ENCODE peak calls at places on chromosome 11, in nine cellular contexts. One of them, this sample, is unnamed.

GRCh38 chr11:129695543-129696308 is 119.9 kb upstream of the TMEM45B start:
- DNase-seq in tibial nerve: no peak
- DNase-seq in stomach: peak; percentile 82
- DNase-seq in right lobe of liver: peak; percentile 67
- DNase-seq in testis: peak; percentile 83
- DNase-seq in sigmoid colon: no peak
- DNase-seq in transverse colon: peak; percentile 80
- DNase-seq in IMR-90: peak; percentile 13
- DNase-seq in body of pancreas: peak; percentile 77
- DNase-seq in this sample: peak; percentile 43

GRCh38 chr11:19987243-19987870 is 172.9 kb downstream of the DBX1 start:
- DNase-seq in stomach: no peak
- DNase-seq in body of pancreas: no peak
- DNase-seq in right lobe of liver: no peak
- DNase-seq in sigmoid colon: no peak
- DNase-seq in testis: no peak
- DNase-seq in transverse colon: no peak
- DNase-seq in IMR-90: no peak
- DNase-seq in tibial nerve: no peak
- DNase-seq in this sample: no peak

GRCh38 chr11:70527046-70527395 is 128.7 kb downstream of the CTTN start:
- DNase-seq in body of pancreas: no peak
- DNase-seq in tibial nerve: no peak
- DNase-seq in testis: no peak
- DNase-seq in IMR-90: no peak
- DNase-seq in stomach: no peak
- DNase-seq in right lobe of liver: peak; percentile 42
- DNase-seq in transverse colon: no peak
- DNase-seq in sigmoid colon: no peak
- DNase-seq in this sample: no peak

GRCh38 chr11:6431861-6432260 is 8.9 kb downstream of the HPX start:
- DNase-seq in IMR-90: peak; percentile 65
- DNase-seq in stomach: no peak
- DNase-seq in transverse colon: no peak
- DNase-seq in body of pancreas: no peak
- DNase-seq in right lobe of liver: no peak
- DNase-seq in tibial nerve: no peak
- DNase-seq in sigmoid colon: no peak
- DNase-seq in testis: no peak
- DNase-seq in this sample: no peak

GRCh38 chr11:33778682-33779081 is 4.4 kb upstream of the FBXO3 start:
- DNase-seq in testis: no peak
- DNase-seq in IMR-90: peak; percentile 83
- DNase-seq in right lobe of liver: no peak
- DNase-seq in body of pancreas: no peak
- DNase-seq in transverse colon: no peak
- DNase-seq in sigmoid colon: no peak
- DNase-seq in stomach: no peak
- DNase-seq in tibial nerve: no peak
- DNase-seq in this sample: no peak

GRCh38 chr11:116879789-116880402 is 42.5 kb upstream of the APOA1 start:
- DNase-seq in right lobe of liver: no peak
- DNase-seq in IMR-90: peak; percentile 85
- DNase-seq in sigmoid colon: no peak
- DNase-seq in body of pancreas: no peak
- DNase-seq in stomach: no peak
- DNase-seq in testis: no peak
- DNase-seq in transverse colon: no peak
- DNase-seq in tibial nerve: peak; percentile 39
- DNase-seq in this sample: no peak

GRCh38 chr11:64146036-64146943 is 19.6 kb downstream of the MACROD1 start:
- DNase-seq in IMR-90: peak; percentile 37
- DNase-seq in testis: peak; percentile 52
- DNase-seq in stomach: peak; percentile 70
- DNase-seq in right lobe of liver: no peak
- DNase-seq in sigmoid colon: no peak
- DNase-seq in transverse colon: peak; percentile 61
- DNase-seq in body of pancreas: peak; percentile 67
- DNase-seq in tibial nerve: peak; percentile 34
- DNase-seq in this sample: no peak

GRCh38 chr11:46827995-46828394 is 18.1 kb downstream of the CKAP5 start:
- DNase-seq in right lobe of liver: no peak
- DNase-seq in stomach: no peak
- DNase-seq in body of pancreas: no peak
- DNase-seq in sigmoid colon: no peak
- DNase-seq in tibial nerve: no peak
- DNase-seq in transverse colon: no peak
- DNase-seq in IMR-90: peak; percentile 35
- DNase-seq in testis: no peak
- DNase-seq in this sample: no peak

GRCh38 chr11:76702378-76703128 is 32.0 kb upstream of the LRRC32 start:
- DNase-seq in body of pancreas: no peak
- DNase-seq in transverse colon: no peak
- DNase-seq in right lobe of liver: no peak
- DNase-seq in sigmoid colon: no peak
- DNase-seq in IMR-90: peak; percentile 15
- DNase-seq in tibial nerve: no peak
- DNase-seq in testis: no peak
- DNase-seq in stomach: no peak
- DNase-seq in this sample: no peak

GRCh38 chr11:118406599-118407166 is 5.3 kb downstream of the ATP5MG start:
- DNase-seq in testis: no peak
- DNase-seq in tibial nerve: no peak
- DNase-seq in transverse colon: peak; percentile 40
- DNase-seq in right lobe of liver: no peak
- DNase-seq in IMR-90: peak; percentile 39
- DNase-seq in body of pancreas: no peak
- DNase-seq in sigmoid colon: no peak
- DNase-seq in stomach: no peak
- DNase-seq in this sample: no peak

GRCh38 chr11:73508243-73509176 is 89.4 kb downstream of the FAM168A start:
- DNase-seq in stomach: no peak
- DNase-seq in sigmoid colon: no peak
- DNase-seq in body of pancreas: no peak
- DNase-seq in IMR-90: no peak
- DNase-seq in transverse colon: no peak
- DNase-seq in right lobe of liver: no peak
- DNase-seq in tibial nerve: no peak
- DNase-seq in testis: no peak
- DNase-seq in this sample: no peak

GRCh38 chr11:64743591-64744543 is at the start of gene RASGRP2:
- DNase-seq in IMR-90: no peak
- DNase-seq in testis: peak; percentile 82
- DNase-seq in right lobe of liver: peak; percentile 88
- DNase-seq in stomach: peak; percentile 74
- DNase-seq in tibial nerve: peak; percentile 68
- DNase-seq in sigmoid colon: peak; percentile 93
- DNase-seq in body of pancreas: peak; percentile 65
- DNase-seq in transverse colon: peak; percentile 84
- DNase-seq in this sample: peak; percentile 65

GRCh38 chr11:100855466-100856067 is 168.5 kb downstream of the ARHGAP42 start:
- DNase-seq in IMR-90: peak; percentile 68
- DNase-seq in sigmoid colon: no peak
- DNase-seq in transverse colon: no peak
- DNase-seq in tibial nerve: no peak
- DNase-seq in stomach: no peak
- DNase-seq in body of pancreas: no peak
- DNase-seq in right lobe of liver: no peak
- DNase-seq in testis: no peak
- DNase-seq in this sample: no peak

GRCh38 chr11:1876361-1877063 is 15.2 kb downstream of the PRR33 start:
- DNase-seq in testis: peak; percentile 71
- DNase-seq in tibial nerve: no peak
- DNase-seq in body of pancreas: peak; percentile 59
- DNase-seq in stomach: peak; percentile 47
- DNase-seq in right lobe of liver: peak; percentile 62
- DNase-seq in transverse colon: peak; percentile 60
- DNase-seq in sigmoid colon: peak; percentile 80
- DNase-seq in IMR-90: no peak
- DNase-seq in this sample: peak; percentile 61

GRCh38 chr11:68488623-68489022 is 28.1 kb downstream of the PPP6R3 start:
- DNase-seq in transverse colon: no peak
- DNase-seq in tibial nerve: no peak
- DNase-seq in stomach: no peak
- DNase-seq in right lobe of liver: no peak
- DNase-seq in IMR-90: no peak
- DNase-seq in testis: no peak
- DNase-seq in body of pancreas: no peak
- DNase-seq in sigmoid colon: no peak
- DNase-seq in this sample: no peak

GRCh38 chr11:129960216-129961214 is 42.1 kb downstream of the PRDM10 start:
- DNase-seq in right lobe of liver: no peak
- DNase-seq in body of pancreas: no peak
- DNase-seq in IMR-90: peak; percentile 96
- DNase-seq in sigmoid colon: no peak
- DNase-seq in tibial nerve: no peak
- DNase-seq in testis: no peak
- DNase-seq in stomach: no peak
- DNase-seq in transverse colon: no peak
- DNase-seq in this sample: no peak

GRCh38 chr11:47143322-47143721 is 33.4 kb downstream of the ARFGAP2 start:
- DNase-seq in IMR-90: peak; percentile 97
- DNase-seq in right lobe of liver: no peak
- DNase-seq in testis: no peak
- DNase-seq in tibial nerve: peak; percentile 43
- DNase-seq in stomach: no peak
- DNase-seq in transverse colon: no peak
- DNase-seq in sigmoid colon: peak; percentile 81
- DNase-seq in body of pancreas: no peak
- DNase-seq in this sample: no peak

GRCh38 chr11:117985953-117986887 is at the start of gene IL10RA:
- DNase-seq in stomach: peak; percentile 84
- DNase-seq in right lobe of liver: peak; percentile 90
- DNase-seq in body of pancreas: peak; percentile 72
- DNase-seq in IMR-90: peak; percentile 20
- DNase-seq in tibial nerve: peak; percentile 32
- DNase-seq in testis: peak; percentile 78
- DNase-seq in sigmoid colon: peak; percentile 91
- DNase-seq in transverse colon: peak; percentile 90
- DNase-seq in this sample: peak; percentile 85

GRCh38 chr11:2929511-2929879 is 275 bp upstream of the PHLDA2 start:
- DNase-seq in body of pancreas: peak; percentile 55
- DNase-seq in stomach: peak; percentile 84
- DNase-seq in transverse colon: peak; percentile 88
- DNase-seq in right lobe of liver: peak; percentile 60
- DNase-seq in IMR-90: peak; percentile 72
- DNase-seq in tibial nerve: no peak
- DNase-seq in testis: no peak
- DNase-seq in sigmoid colon: peak; percentile 72
- DNase-seq in this sample: peak; percentile 53
- TF ChIP-seq CTCF in body of pancreas: no peak
- TF ChIP-seq CTCF in stomach: no peak
- TF ChIP-seq CTCF in transverse colon: no peak
- TF ChIP-seq CTCF in right lobe of liver: no peak
- TF ChIP-seq CTCF in IMR-90: no peak
- TF ChIP-seq CTCF in tibial nerve: no peak
- TF ChIP-seq CTCF in testis: no peak
- TF ChIP-seq CTCF in sigmoid colon: no peak
- TF ChIP-seq CTCF in this sample: no peak

GRCh38 chr11:131865860-131866259 is 495.4 kb downstream of the NTM start:
- DNase-seq in IMR-90: no peak
- DNase-seq in tibial nerve: no peak
- DNase-seq in right lobe of liver: no peak
- DNase-seq in transverse colon: no peak
- DNase-seq in testis: no peak
- DNase-seq in sigmoid colon: no peak
- DNase-seq in body of pancreas: no peak
- DNase-seq in stomach: no peak
- DNase-seq in this sample: no peak
- TF ChIP-seq POLR2A in IMR-90: no peak
- TF ChIP-seq POLR2A in tibial nerve: no peak
- TF ChIP-seq POLR2A in right lobe of liver: no peak
- TF ChIP-seq POLR2A in transverse colon: no peak
- TF ChIP-seq POLR2A in testis: no peak
- TF ChIP-seq POLR2A in sigmoid colon: no peak
- TF ChIP-seq POLR2A in body of pancreas: no peak
- TF ChIP-seq POLR2A in stomach: no peak
- TF ChIP-seq POLR2A in this sample: no peak

GRCh38 chr11:59261150-59261549 is 48.4 kb upstream of the MPEG1 start:
- DNase-seq in testis: no peak
- DNase-seq in sigmoid colon: no peak
- DNase-seq in stomach: no peak
- DNase-seq in tibial nerve: no peak
- DNase-seq in IMR-90: no peak
- DNase-seq in right lobe of liver: no peak
- DNase-seq in body of pancreas: no peak
- DNase-seq in transverse colon: no peak
- DNase-seq in this sample: no peak

GRCh38 chr11:59265735-59266134 is 53.0 kb upstream of the MPEG1 start:
- DNase-seq in testis: no peak
- DNase-seq in sigmoid colon: no peak
- DNase-seq in transverse colon: no peak
- DNase-seq in right lobe of liver: no peak
- DNase-seq in stomach: no peak
- DNase-seq in tibial nerve: no peak
- DNase-seq in body of pancreas: no peak
- DNase-seq in IMR-90: no peak
- DNase-seq in this sample: no peak

GRCh38 chr11:59264736-59265135 is 52.0 kb upstream of the MPEG1 start:
- DNase-seq in sigmoid colon: no peak
- DNase-seq in tibial nerve: no peak
- DNase-seq in IMR-90: no peak
- DNase-seq in transverse colon: no peak
- DNase-seq in testis: no peak
- DNase-seq in body of pancreas: no peak
- DNase-seq in right lobe of liver: no peak
- DNase-seq in stomach: no peak
- DNase-seq in this sample: no peak

GRCh38 chr11:59262419-59262818 is 49.7 kb upstream of the MPEG1 start:
- DNase-seq in transverse colon: no peak
- DNase-seq in stomach: no peak
- DNase-seq in testis: no peak
- DNase-seq in body of pancreas: no peak
- DNase-seq in sigmoid colon: no peak
- DNase-seq in IMR-90: no peak
- DNase-seq in right lobe of liver: no peak
- DNase-seq in tibial nerve: no peak
- DNase-seq in this sample: no peak

GRCh38 chr11:59263225-59263894 is 50.6 kb upstream of the MPEG1 start:
- DNase-seq in tibial nerve: no peak
- DNase-seq in testis: peak; percentile 28
- DNase-seq in body of pancreas: peak; percentile 51
- DNase-seq in right lobe of liver: peak; percentile 72
- DNase-seq in stomach: peak; percentile 63
- DNase-seq in transverse colon: peak; percentile 36
- DNase-seq in IMR-90: no peak
- DNase-seq in sigmoid colon: no peak
- DNase-seq in this sample: no peak
- TF ChIP-seq CTCF in tibial nerve: no peak
- TF ChIP-seq CTCF in testis: no peak
- TF ChIP-seq CTCF in body of pancreas: peak; percentile 66
- TF ChIP-seq CTCF in right lobe of liver: peak; percentile 73
- TF ChIP-seq CTCF in stomach: peak; percentile 30
- TF ChIP-seq CTCF in transverse colon: peak; percentile 39
- TF ChIP-seq CTCF in IMR-90: no peak
- TF ChIP-seq CTCF in sigmoid colon: no peak
- TF ChIP-seq CTCF in this sample: no peak

DNA sequence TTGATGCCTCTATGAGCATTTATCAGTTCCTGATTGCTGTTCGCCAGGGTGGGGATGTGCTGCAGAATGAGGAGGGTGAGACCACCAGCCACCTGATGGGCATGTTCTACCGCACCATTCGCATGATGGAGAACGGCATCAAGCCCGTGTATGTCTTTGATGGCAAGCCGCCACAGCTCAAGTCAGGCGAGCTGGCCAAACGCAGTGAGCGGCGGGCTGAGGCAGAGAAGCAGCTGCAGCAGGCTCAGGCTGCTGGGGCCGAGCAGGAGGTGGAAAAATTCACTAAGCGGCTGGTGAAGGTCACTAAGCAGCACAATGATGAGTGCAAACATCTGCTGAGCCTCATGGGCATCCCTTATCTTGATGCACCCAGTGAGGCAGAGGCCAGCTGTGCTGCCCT is 2.7 kb downstream of the FEN1 start:
- DNase-seq in sigmoid colon: no peak
- DNase-seq in body of pancreas: no peak
- DNase-seq in IMR-90: no peak
- DNase-seq in right lobe of liver: peak; percentile 30
- DNase-seq in transverse colon: no peak
- DNase-seq in tibial nerve: no peak
- DNase-seq in stomach: no peak
- DNase-seq in testis: no peak
- DNase-seq in this sample: no peak
- TF ChIP-seq POLR2A in sigmoid colon: no peak
- TF ChIP-seq POLR2A in body of pancreas: no peak
- TF ChIP-seq POLR2A in IMR-90: no peak
- TF ChIP-seq POLR2A in right lobe of liver: no peak
- TF ChIP-seq POLR2A in transverse colon: no peak
- TF ChIP-seq POLR2A in tibial nerve: no peak
- TF ChIP-seq POLR2A in stomach: no peak
- TF ChIP-seq POLR2A in testis: no peak
- TF ChIP-seq POLR2A in this sample: no peak